ENCODE peak calls at places on chromosomes 6 and 20, in six cellular contexts. P is pancreas; E is GM18507; Q is activated T-cell treated with anti-CD3 and anti-CD28 coated beads, Interleukin-2, amount 50 U/mL, for 48 hours; F is globus pallidus; R is fibroblast of gingiva. O is an unnamed sample.
A peak's percentile ranks its signal among the peaks of the same experiment; 100 is the strongest.

GRCh38 chr6:109236140-109237081 is 141.1 kb downstream of the CEP57L1 start:
- DNase-seq in E (no peak), Q (peak; percentile 42), R (no peak), F (peak; percentile 51), P (peak; percentile 71), O (peak; percentile 16)

GRCh38 chr6:39451831-39452230 is 129.3 kb upstream of the KCNK16 start:
- DNase-seq in R (no peak), F (no peak), Q (peak; percentile 22), P (no peak), E (no peak), O (peak; percentile 18)

GRCh38 chr20:20161611-20162010 is 109.3 kb downstream of the CFAP61 start:
- DNase-seq in R (no peak), P (no peak), E (no peak), F (no peak), Q (no peak), O (no peak)

GRCh38 chr6:166477647-166478365 is 95.1 kb upstream of the MPC1 start:
- DNase-seq in E (no peak), P (peak; percentile 47), R (no peak), Q (no peak), F (no peak), O (no peak)

GRCh38 chr6:166534658-166535406 is 51.6 kb downstream of the RAMACL start:
- DNase-seq in E (no peak), R (no peak), P (no peak), Q (no peak), F (no peak), O (no peak)

GRCh38 chr6:25085761-25086160 is 150.0 kb upstream of the RIPOR2 start:
- DNase-seq in F (no peak), P (no peak), E (no peak), Q (no peak), R (no peak), O (no peak)

GRCh38 chr20:32031007-32031958 is 20.8 kb upstream of the HCK start:
- DNase-seq in E (no peak), F (peak; percentile 58), P (peak; percentile 91), R (peak; percentile 69), Q (peak; percentile 69), O (peak; percentile 72)

GRCh38 chr6:112408522-112408921 is 61.4 kb downstream of the RFPL4B start:
- DNase-seq in P (no peak), R (no peak), F (no peak), E (no peak), Q (no peak), O (no peak)

GRCh38 chr20:38805958-38806854 is 709 bp downstream of the PPP1R16B start:
- DNase-seq in R (no peak), F (no peak), Q (peak; percentile 68), E (no peak), P (peak; percentile 57), O (peak; percentile 64)